ENCODE peak calls at places on chromosomes 12 and 14, in five cellular contexts. One of them, this sample, is unnamed.

GRCh38 chr14:104048758-104049496 is 36.6 kb upstream of the ASPG start:
- DNase-seq in right lobe of liver: no peak
- DNase-seq in endodermal cell: no peak
- DNase-seq in astrocyte: no peak
- DNase-seq in uterus: no peak
- DNase-seq in this sample: no peak

GRCh38 chr14:99026471-99026870 is 245.5 kb downstream of the BCL11B start:
- DNase-seq in right lobe of liver: no peak
- DNase-seq in endodermal cell: peak; percentile 57
- DNase-seq in astrocyte: no peak
- DNase-seq in uterus: no peak
- DNase-seq in this sample: no peak

GRCh38 chr12:44347145-44347544 is 511.3 kb downstream of the TMEM117 start:
- DNase-seq in right lobe of liver: no peak
- DNase-seq in endodermal cell: no peak
- DNase-seq in astrocyte: no peak
- DNase-seq in uterus: no peak
- DNase-seq in this sample: no peak

GRCh38 chr14:103696466-103697071 is 18.7 kb downstream of the XRCC3 start:
- DNase-seq in right lobe of liver: no peak
- DNase-seq in endodermal cell: no peak
- DNase-seq in astrocyte: peak; percentile 21
- DNase-seq in uterus: peak; percentile 69
- DNase-seq in this sample: no peak

GRCh38 chr14:53723221-53723620 is 233.4 kb downstream of the BMP4 start:
- DNase-seq in right lobe of liver: no peak
- DNase-seq in endodermal cell: no peak
- DNase-seq in astrocyte: no peak
- DNase-seq in uterus: no peak
- DNase-seq in this sample: no peak

GRCh38 chr12:51341259-51342007 is 5.0 kb downstream of the CELA1 start:
- DNase-seq in right lobe of liver: peak; percentile 73
- DNase-seq in endodermal cell: peak; percentile 94
- DNase-seq in astrocyte: peak; percentile 42
- DNase-seq in uterus: peak; percentile 61
- DNase-seq in this sample: peak; percentile 70

GRCh38 chr14:51337520-51337919 is 97.5 kb downstream of the TMX1 start:
- DNase-seq in right lobe of liver: no peak
- DNase-seq in endodermal cell: no peak
- DNase-seq in astrocyte: no peak
- DNase-seq in uterus: no peak
- DNase-seq in this sample: no peak

GRCh38 chr12:51827925-51828818 is 20.3 kb downstream of the FIGNL2 start:
- DNase-seq in right lobe of liver: no peak
- DNase-seq in endodermal cell: no peak
- DNase-seq in astrocyte: peak; percentile 81
- DNase-seq in uterus: no peak
- DNase-seq in this sample: peak; percentile 50

GRCh38 chr14:41037388-41037787 is 569.3 kb upstream of the LRFN5 start:
- DNase-seq in right lobe of liver: no peak
- DNase-seq in endodermal cell: no peak
- DNase-seq in astrocyte: no peak
- DNase-seq in uterus: no peak
- DNase-seq in this sample: no peak

GRCh38 chr14:33646692-33647260 is 304.1 kb downstream of the EGLN3 start:
- DNase-seq in right lobe of liver: no peak
- DNase-seq in endodermal cell: no peak
- DNase-seq in astrocyte: peak; percentile 91
- DNase-seq in uterus: no peak
- DNase-seq in this sample: no peak

GRCh38 chr12:129964826-129965457 is 61.1 kb upstream of the TMEM132D start:
- DNase-seq in right lobe of liver: no peak
- DNase-seq in endodermal cell: no peak
- DNase-seq in astrocyte: no peak
- DNase-seq in uterus: no peak
- DNase-seq in this sample: no peak

GRCh38 chr12:704516-705242 is 41.4 kb upstream of the NINJ2 start:
- DNase-seq in right lobe of liver: no peak
- DNase-seq in endodermal cell: no peak
- DNase-seq in astrocyte: no peak
- DNase-seq in uterus: no peak
- DNase-seq in this sample: no peak

GRCh38 chr12:12725086-12725955 is 8.2 kb downstream of the CDKN1B start:
- DNase-seq in right lobe of liver: peak; percentile 96
- DNase-seq in endodermal cell: peak; percentile 96
- DNase-seq in astrocyte: peak; percentile 99
- DNase-seq in uterus: peak; percentile 91
- DNase-seq in this sample: peak; percentile 91
- TF ChIP-seq CTCF in right lobe of liver: peak; percentile 3
- TF ChIP-seq CTCF in endodermal cell: peak; percentile 34
- TF ChIP-seq CTCF in astrocyte: no peak
- TF ChIP-seq CTCF in uterus: peak; percentile 13
- TF ChIP-seq CTCF in this sample: no peak

DNA sequence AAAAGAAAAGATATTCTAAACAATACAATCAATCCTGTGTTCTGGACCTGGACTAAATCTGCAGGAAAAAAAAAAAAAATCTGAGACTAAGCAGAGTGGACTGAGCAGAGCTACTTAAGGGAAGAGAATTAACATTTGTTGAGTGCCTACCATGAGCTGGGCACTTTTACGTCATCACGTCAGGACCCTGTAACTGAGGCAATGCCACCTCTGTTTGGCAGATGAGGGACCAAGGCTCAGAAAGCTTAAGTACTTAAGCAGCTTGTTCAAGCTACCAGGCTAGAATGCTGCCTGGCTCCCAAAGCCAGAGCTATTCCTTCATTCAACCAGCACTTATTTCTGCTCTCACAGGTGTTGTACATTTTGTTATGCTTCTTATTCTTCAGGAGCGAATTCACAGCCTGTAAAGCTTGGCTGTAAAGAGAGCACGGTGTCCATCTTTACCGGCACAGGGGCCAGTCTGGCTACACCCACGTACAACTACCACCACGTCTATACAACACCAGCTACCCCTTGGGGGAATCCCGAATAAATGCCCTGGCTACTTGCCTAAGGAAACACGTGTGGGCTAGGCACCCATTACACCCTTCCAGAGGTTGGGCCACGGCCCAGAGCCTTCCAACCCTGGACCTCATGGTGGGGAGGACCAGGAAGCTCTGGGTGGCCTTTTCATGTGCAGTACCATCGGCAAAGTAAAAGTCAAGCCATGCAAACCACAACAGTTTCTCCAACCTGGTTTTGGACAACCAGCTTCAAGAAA is 27.0 kb downstream of the TMCC3 start:
- DNase-seq in right lobe of liver: no peak
- DNase-seq in endodermal cell: no peak
- DNase-seq in astrocyte: no peak
- DNase-seq in uterus: no peak
- DNase-seq in this sample: no peak
- H3K27ac ChIP-seq in right lobe of liver: no peak overlapping the region
- H3K27ac ChIP-seq in endodermal cell: no peak overlapping the region
- H3K27ac ChIP-seq in astrocyte: no peak overlapping the region
- H3K27ac ChIP-seq in uterus: peak overlapping the region; percentile 17
- H3K27ac ChIP-seq in this sample: no peak overlapping the region

DNA sequence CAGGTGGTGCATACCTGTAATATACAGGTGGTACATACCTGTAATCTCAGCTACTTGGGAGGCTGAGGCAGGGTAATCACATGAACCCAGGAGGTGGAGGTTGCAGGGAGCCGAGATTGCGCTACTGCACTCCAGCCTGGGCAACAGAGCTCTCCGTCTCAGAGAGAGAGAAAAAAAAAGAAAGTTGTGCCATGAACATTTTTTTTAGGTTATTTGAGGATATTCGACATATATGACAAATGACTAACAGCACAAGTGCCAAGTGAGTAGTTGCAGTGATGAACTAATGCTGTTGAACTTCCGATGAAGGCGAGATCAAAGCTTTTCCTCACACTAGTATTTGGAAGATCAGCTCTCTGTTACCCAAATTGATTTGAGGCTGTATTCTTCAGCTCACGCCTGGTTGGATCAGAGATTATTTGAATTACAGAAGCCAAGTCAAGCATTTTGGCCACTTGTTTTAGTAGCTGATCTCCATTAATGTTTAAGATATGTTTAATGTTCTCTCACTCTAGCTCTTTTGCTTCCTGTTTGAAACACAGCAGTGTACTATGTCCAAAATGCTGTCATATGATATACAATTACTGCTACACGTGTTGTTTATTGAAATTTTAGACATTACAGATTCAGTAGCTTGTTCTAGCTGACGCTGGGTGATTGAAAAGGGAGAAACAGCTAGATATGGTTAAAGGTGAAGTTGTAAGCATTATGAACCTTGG is 43.4 kb downstream of the WDR20 start:
- DNase-seq in right lobe of liver: no peak
- DNase-seq in endodermal cell: no peak
- DNase-seq in astrocyte: peak; percentile 79
- DNase-seq in uterus: no peak
- DNase-seq in this sample: no peak
- TF ChIP-seq CTCF in right lobe of liver: no peak
- TF ChIP-seq CTCF in endodermal cell: no peak
- TF ChIP-seq CTCF in astrocyte: no peak
- TF ChIP-seq CTCF in uterus: no peak
- TF ChIP-seq CTCF in this sample: no peak

GRCh38 chr14:74794947-74795346 is 31.8 kb downstream of the YLPM1 start:
- DNase-seq in right lobe of liver: no peak
- DNase-seq in endodermal cell: no peak
- DNase-seq in astrocyte: no peak
- DNase-seq in uterus: no peak
- DNase-seq in this sample: no peak

GRCh38 chr14:74793506-74794155 is 30.5 kb downstream of the YLPM1 start:
- DNase-seq in right lobe of liver: no peak
- DNase-seq in endodermal cell: no peak
- DNase-seq in astrocyte: no peak
- DNase-seq in uterus: no peak
- DNase-seq in this sample: no peak

GRCh38 chr14:74786916-74787315 is 23.8 kb downstream of the YLPM1 start:
- DNase-seq in right lobe of liver: no peak
- DNase-seq in endodermal cell: no peak
- DNase-seq in astrocyte: no peak
- DNase-seq in uterus: no peak
- DNase-seq in this sample: no peak

GRCh38 chr14:74792249-74793039 is 29.3 kb downstream of the YLPM1 start:
- DNase-seq in right lobe of liver: no peak
- DNase-seq in endodermal cell: no peak
- DNase-seq in astrocyte: peak; percentile 14
- DNase-seq in uterus: no peak
- DNase-seq in this sample: no peak
- H3K27ac ChIP-seq in right lobe of liver: peak overlapping the region; percentile 1
- H3K27ac ChIP-seq in endodermal cell: no peak overlapping the region
- H3K27ac ChIP-seq in astrocyte: no peak overlapping the region
- H3K27ac ChIP-seq in uterus: peak overlapping the region; percentile 44
- H3K27ac ChIP-seq in this sample: no peak overlapping the region

DNA sequence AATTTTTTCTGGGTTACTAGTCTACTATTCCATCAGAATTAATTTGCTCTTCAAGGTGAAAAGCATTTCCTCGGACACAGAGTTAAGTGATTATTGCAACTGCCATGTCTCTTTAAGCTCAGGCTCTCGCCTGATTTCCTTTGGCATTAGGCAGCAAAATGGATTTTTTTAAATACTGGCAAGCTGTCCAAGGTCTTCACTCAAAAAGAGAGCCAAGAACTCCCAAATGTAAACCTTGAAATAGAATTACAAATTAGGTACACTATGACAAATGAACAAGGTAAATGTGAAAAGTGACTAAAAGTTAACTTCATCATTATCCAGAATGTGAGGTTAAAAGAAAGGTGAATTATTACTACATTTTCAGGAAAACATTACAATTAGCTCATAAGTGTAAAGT is 111.9 kb downstream of the GARIN6 start:
- DNase-seq in right lobe of liver: peak; percentile 45
- DNase-seq in endodermal cell: no peak
- DNase-seq in astrocyte: no peak
- DNase-seq in uterus: no peak
- DNase-seq in this sample: no peak
- TF ChIP-seq CTCF in right lobe of liver: no peak
- TF ChIP-seq CTCF in endodermal cell: no peak
- TF ChIP-seq CTCF in astrocyte: no peak
- TF ChIP-seq CTCF in uterus: no peak
- TF ChIP-seq CTCF in this sample: no peak

DNA sequence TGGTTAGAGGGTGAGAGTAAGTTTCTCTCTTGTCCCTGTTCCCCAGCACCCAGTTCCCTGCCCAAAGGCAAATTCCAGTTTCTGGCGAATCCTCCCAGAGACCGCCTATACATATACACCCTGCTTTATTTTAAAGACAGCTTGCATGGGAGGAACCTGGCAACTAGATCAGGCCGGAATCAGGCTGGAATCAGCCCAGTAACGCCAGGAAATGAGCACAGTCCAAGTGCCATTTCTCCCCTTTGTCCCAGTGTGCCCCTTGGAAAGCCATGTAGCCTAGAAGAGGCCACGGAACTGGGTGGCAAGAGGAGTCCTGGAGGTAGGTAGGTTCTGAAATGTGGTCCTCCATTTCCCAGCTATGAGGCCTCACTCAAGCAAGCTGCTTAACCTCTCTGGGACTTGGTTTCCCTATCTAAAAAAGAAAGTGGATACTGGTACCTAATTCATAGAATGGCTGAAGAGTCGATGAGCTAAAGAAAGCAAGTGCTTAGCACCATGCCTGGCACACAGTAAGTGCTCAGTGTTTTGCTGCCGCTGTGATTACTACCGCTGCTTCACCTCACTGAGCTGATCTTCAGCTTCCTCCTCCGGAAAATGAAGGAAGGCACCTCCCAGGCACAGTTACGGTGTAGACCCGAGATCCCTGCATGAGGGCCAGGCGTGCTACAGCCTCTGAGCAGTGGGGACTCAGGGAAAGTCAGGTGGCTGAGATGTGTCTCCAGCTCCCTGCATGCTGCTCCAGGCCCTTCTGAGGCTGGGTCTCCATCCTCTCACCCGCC is 36.4 kb downstream of the PITPNM2 start:
- DNase-seq in right lobe of liver: no peak
- DNase-seq in endodermal cell: peak; percentile 39
- DNase-seq in astrocyte: no peak
- DNase-seq in uterus: no peak
- DNase-seq in this sample: no peak
- H3K27ac ChIP-seq in right lobe of liver: no peak overlapping the region
- H3K27ac ChIP-seq in endodermal cell: no peak overlapping the region
- H3K27ac ChIP-seq in astrocyte: no peak overlapping the region
- H3K27ac ChIP-seq in uterus: peak overlapping the region; percentile 91
- H3K27ac ChIP-seq in this sample: peak overlapping the region; percentile 43

GRCh38 chr12:124167141-124167540 is 127.8 kb upstream of the RFLNA start:
- DNase-seq in right lobe of liver: no peak
- DNase-seq in endodermal cell: no peak
- DNase-seq in astrocyte: no peak
- DNase-seq in uterus: no peak
- DNase-seq in this sample: no peak
- TF ChIP-seq CTCF in right lobe of liver: no peak
- TF ChIP-seq CTCF in endodermal cell: no peak
- TF ChIP-seq CTCF in astrocyte: no peak
- TF ChIP-seq CTCF in uterus: no peak
- TF ChIP-seq CTCF in this sample: no peak

This sample was measured in lung.